ENCODE peak calls at places on chromosomes 2 and 18, in four cellular contexts. X, B, U and D are unnamed samples.
A peak's percentile ranks its signal among the peaks of the same experiment; 100 is the strongest.

GRCh38 chr2:109206569-109207145 is 77.7 kb downstream of the SH3RF3 start:
- DNase-seq in X (no peak), B (no peak), U (no peak), D (no peak)

GRCh38 chr2:70241338-70241737 is 7.1 kb downstream of the TIA1 start:
- DNase-seq in X (no peak), B (no peak), U (no peak), D (no peak)

GRCh38 chr2:222592176-222592575 is 63.7 kb downstream of the FARSB start:
- DNase-seq in X (no peak), B (no peak), U (no peak), D (no peak)

GRCh38 chr2:228048838-228049490 is 132.5 kb downstream of the SPHKAP start:
- DNase-seq in X (peak; percentile 62), B (no peak), U (peak; percentile 10), D (no peak)

GRCh38 chr2:240873805-240874714 is 5.4 kb downstream of the AGXT start:
- DNase-seq in X (no peak), B (no peak), U (peak; percentile 77), D (peak; percentile 69)

GRCh38 chr2:54015809-54016703 is 45.3 kb upstream of the PSME4 start:
- DNase-seq in X (peak; percentile 61), B (no peak), U (no peak), D (no peak)

GRCh38 chr2:18626256-18626668 is 36.9 kb upstream of the NT5C1B start:
- DNase-seq in X (no peak), B (no peak), U (no peak), D (no peak)

GRCh38 chr2:12717988-12718661 is 1.4 kb downstream of the TRIB2 start:
- DNase-seq in X (no peak), B (peak; percentile 41), U (no peak), D (peak; percentile 85)

GRCh38 chr2:156589381-156590079 is 153.4 kb downstream of the GPD2 start:
- DNase-seq in X (peak; percentile 67), B (no peak), U (peak; percentile 12), D (no peak)

GRCh38 chr2:42342061-42342794 is 18.8 kb downstream of the COX7A2L start:
- DNase-seq in X (no peak), B (no peak), U (no peak), D (no peak)

GRCh38 chr2:10006248-10007147 is 36.9 kb upstream of the KLF11 start:
- DNase-seq in X (no peak), B (no peak), U (no peak), D (peak; percentile 71)

GRCh38 chr2:28678944-28679343 is 72.7 kb upstream of the PPP1CB start:
- DNase-seq in X (no peak), B (no peak), U (no peak), D (no peak)

GRCh38 chr2:36069083-36069482 is 286.5 kb upstream of the CRIM1 start:
- DNase-seq in X (no peak), B (no peak), U (no peak), D (no peak)

GRCh38 chr2:67476808-67477790 is 80.0 kb downstream of the ETAA1 start:
- DNase-seq in X (peak; percentile 65), B (no peak), U (peak; percentile 45), D (no peak)

GRCh38 chr2:148901142-148901541 is 26.1 kb downstream of the KIF5C start:
- DNase-seq in X (no peak), B (no peak), U (no peak), D (no peak)

GRCh38 chr2:28751956-28752607 is 452 bp downstream of the PPP1CB start:
- DNase-seq in X (peak; percentile 32), B (peak; percentile 37), U (no peak), D (peak; percentile 95)

GRCh38 chr2:132752421-132753206 is 82.6 kb upstream of the LYPD1 start:
- DNase-seq in X (no peak), B (no peak), U (no peak), D (no peak)

GRCh38 chr18:3383381-3383915 is 66.5 kb upstream of the TGIF1 start:
- DNase-seq in X (peak; percentile 80), B (no peak), U (no peak), D (no peak)

GRCh38 chr18:22141211-22141610 is 28.2 kb upstream of the GATA6 start:
- DNase-seq in X (no peak), B (no peak), U (no peak), D (no peak)

GRCh38 chr2:226580403-226580802 is 219.2 kb downstream of the IRS1 start:
- DNase-seq in X (no peak), B (no peak), U (no peak), D (no peak)

GRCh38 chr2:14903709-14904374 is 271.3 kb downstream of the LRATD1 start:
- DNase-seq in X (peak; percentile 66), B (no peak), U (peak; percentile 42), D (peak; percentile 77)

GRCh38 chr2:31428001-31428418 is 13.5 kb upstream of the XDH start:
- DNase-seq in X (peak; percentile 52), B (no peak), U (no peak), D (no peak)

GRCh38 chr2:8000861-8001260 is 681.0 kb upstream of the ID2 start:
- DNase-seq in X (peak; percentile 37), B (no peak), U (no peak), D (no peak)

GRCh38 chr2:71813801-71814470 is 333.7 kb downstream of the CYP26B1 start:
- DNase-seq in X (no peak), B (no peak), U (no peak), D (no peak)

GRCh38 chr2:240745962-240746361 is 54.3 kb downstream of the AQP12A start:
- DNase-seq in X (no peak), B (no peak), U (no peak), D (no peak)

GRCh38 chr2:31239842-31240198 is 5.9 kb downstream of the EHD3 start:
- DNase-seq in X (no peak), B (no peak), U (no peak), D (no peak)

GRCh38 chr2:10591207-10591606 is 98.6 kb downstream of the NOL10 start:
- DNase-seq in X (no peak), B (no peak), U (no peak), D (no peak)

GRCh38 chr2:179595284-179595683 is 266.1 kb downstream of the ZNF385B start:
- DNase-seq in X (no peak), B (no peak), U (no peak), D (no peak)

GRCh38 chr2:178108176-178108575 is 4.1 kb upstream of the RBM45 start:
- DNase-seq in X (no peak), B (no peak), U (no peak), D (peak; percentile 71)

GRCh38 chr2:9769171-9770005 is 73.9 kb upstream of the TAF1B start:
- DNase-seq in X (no peak), B (no peak), U (no peak), D (no peak)

GRCh38 chr2:181570833-181571661 is 85.9 kb downstream of the CERKL start:
- DNase-seq in X (peak; percentile 14), B (no peak), U (no peak), D (no peak)

GRCh38 chr2:119377266-119377972 is 10.6 kb downstream of the DBI start:
- DNase-seq in X (no peak), B (no peak), U (no peak), D (no peak)

GRCh38 chr2:119378566-119378965 is 11.8 kb downstream of the DBI start:
- DNase-seq in X (no peak), B (no peak), U (no peak), D (no peak)

GRCh38 chr2:119372778-119373568 is 6.2 kb downstream of the DBI start:
- DNase-seq in X (no peak), B (no peak), U (no peak), D (no peak)

GRCh38 chr2:119377973-119378305 is 11.2 kb downstream of the DBI start:
- DNase-seq in X (no peak), B (no peak), U (no peak), D (no peak)

DNA sequence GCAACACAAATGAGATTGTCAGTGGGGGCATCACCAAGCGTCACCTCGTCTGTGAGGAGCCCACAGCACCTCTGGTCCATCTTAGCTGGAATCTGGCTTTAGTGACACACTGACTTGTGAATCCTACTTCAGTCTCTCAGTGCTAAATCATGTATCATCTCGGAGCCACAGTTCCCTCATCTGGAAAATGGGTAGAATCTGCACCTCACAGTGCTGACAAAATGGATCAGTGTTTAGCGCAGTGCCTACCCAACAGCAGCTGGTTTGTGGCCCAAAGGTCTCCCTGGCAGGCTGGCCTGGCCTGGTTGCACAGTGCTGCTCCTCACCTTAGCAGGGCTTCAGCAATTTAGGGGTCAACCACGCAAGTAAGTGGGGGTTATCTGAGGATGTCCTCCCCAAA is 10.0 kb downstream of the DBI start:
- DNase-seq in X (no peak), B (no peak), U (no peak), D (no peak)
- TF ChIP-seq POLR2A in X (no peak), B (no peak), U (no peak), D (no peak)

DNA sequence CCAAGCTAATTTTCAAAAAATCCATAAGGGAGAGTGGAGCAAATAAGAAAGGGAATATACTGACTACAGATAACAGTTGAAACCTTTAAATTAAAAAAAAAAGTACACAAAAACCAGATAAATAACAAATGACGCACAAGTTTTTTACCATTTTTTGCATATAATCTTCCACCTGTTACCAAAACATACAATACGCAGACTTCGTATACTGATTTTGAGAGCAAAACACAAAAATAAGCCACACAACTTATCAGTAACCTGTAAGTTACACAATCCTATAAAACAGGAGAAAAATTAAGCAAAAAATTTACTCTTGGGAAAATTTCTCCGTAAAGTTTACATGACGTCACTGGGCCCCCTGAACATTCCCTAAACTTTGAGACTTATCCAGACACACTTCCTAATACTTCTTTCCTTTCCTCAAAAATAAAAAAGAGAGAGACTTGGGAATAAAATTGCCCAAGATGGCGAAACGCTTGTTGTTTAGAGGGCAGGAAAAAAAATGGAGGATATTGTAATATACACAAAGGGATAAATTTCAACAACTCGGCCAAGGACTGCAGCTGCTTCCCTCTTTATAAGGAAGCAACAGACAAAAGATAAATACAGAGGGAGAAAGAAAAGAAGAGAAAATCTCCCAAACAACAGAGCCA is 1.7 kb downstream of the BAZ2B start:
- DNase-seq in X (no peak), B (no peak), U (no peak), D (no peak)
- TF ChIP-seq CTCF in X (no peak), B (no peak), U (no peak), D (no peak)

GRCh38 chr18:14920976-14921375 is 173.0 kb downstream of the ANKRD30B start:
- DNase-seq in X (no peak), B (no peak), U (peak; percentile 54), D (no peak)
- H3K9me3 ChIP-seq in X (no peaks in the 10 kb centered on the region), B (no peaks in the 10 kb centered on the region), U (no peaks in the 10 kb centered on the region), D (peaks cover 4% of the 10 kb centered on the region)

DNA sequence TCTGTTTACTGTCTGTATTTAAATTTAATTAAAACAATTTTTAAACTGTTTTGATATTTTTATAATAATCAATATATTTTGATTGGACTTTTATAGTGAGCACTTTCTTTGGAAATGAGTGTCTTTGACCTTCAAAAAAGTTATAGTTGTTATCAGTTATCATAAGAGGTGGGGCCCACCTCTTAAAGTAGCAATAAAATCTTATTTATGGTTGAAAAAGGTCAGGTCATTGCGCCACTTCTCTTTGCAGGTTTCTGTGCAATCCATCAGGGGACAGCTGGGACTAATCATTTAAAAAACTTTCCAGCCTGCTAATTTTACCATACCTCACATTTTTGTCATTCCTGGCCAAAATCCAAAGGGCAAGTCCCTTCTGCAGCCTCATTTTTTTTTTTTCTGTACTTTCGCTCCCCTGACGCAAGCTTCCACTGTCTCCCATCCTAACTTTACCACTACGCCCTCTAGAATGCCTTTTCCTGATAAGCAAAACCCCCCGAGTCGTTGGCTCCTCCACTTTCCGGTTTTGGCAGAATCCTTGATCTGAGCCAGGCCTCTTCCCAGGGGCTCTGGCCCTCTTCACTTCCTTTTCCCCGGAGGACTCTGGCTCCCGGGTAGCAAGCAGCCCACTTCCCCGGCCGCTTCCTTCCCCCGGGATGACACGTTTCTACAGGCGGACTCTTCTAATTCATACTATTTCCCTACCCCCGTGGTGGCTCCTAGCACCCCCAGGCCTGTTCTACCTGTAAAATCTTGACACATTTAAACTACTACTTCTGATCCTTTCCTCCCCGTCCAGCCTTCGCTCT is 1.1 kb upstream of the SEH1L start:
- DNase-seq in X (peak; percentile 58), B (peak; percentile 39), U (peak; percentile 47), D (no peak)
- TF ChIP-seq POLR2A in X (no peak), B (no peak), U (no peak), D (no peak)